ENCODE peak calls at places on chromosomes 2 and 18, in five cellular contexts. D, Z, B, E and J are unnamed samples.

GRCh38 chr2:220856486-220856885 is 715.6 kb downstream of the EPHA4 start:
- DNase-seq in D (no peak), Z (no peak), B (no peak), E (no peak), J (no peak)

GRCh38 chr2:38122344-38122743 is 46.4 kb upstream of the CYP1B1 start:
- DNase-seq in D (no peak), Z (no peak), B (no peak), E (peak), J (no peak)

GRCh38 chr2:48175254-48175653 is 269.0 kb upstream of the FBXO11 start:
- DNase-seq in D (no peak), Z (no peak), B (no peak), E (peak), J (peak)

GRCh38 chr2:2720351-2720750 is 389.3 kb upstream of the MYT1L start:
- DNase-seq in D (no peak), Z (no peak), B (no peak), E (no peak), J (no peak)

GRCh38 chr18:48979944-48980890 is 29.5 kb upstream of the SMAD7 start:
- DNase-seq in D (peak), Z (no peak), B (no peak), E (peak), J (no peak)

GRCh38 chr2:95268208-95269035 is 5.8 kb upstream of the PROM2 start:
- DNase-seq in D (no peak), Z (no peak), B (no peak), E (no peak), J (no peak)

GRCh38 chr2:53793261-53793660 is 6.4 kb downstream of the ERLEC1 start:
- DNase-seq in D (no peak), Z (no peak), B (no peak), E (no peak), J (peak)

GRCh38 chr2:41194235-41194634 is 742.3 kb upstream of the SLC8A1 start:
- DNase-seq in D (no peak), Z (no peak), B (no peak), E (peak), J (peak)

GRCh38 chr2:132448771-132449170 is 32.2 kb downstream of the GPR39 start:
- DNase-seq in D (peak), Z (no peak), B (no peak), E (peak), J (peak)

GRCh38 chr2:118705032-118705431 is 142.4 kb downstream of the EN1 start:
- DNase-seq in D (no peak), Z (no peak), B (no peak), E (peak), J (no peak)

GRCh38 chr2:157625311-157625710 is 3.4 kb downstream of the ACVR1C start:
- DNase-seq in D (no peak), Z (no peak), B (no peak), E (no peak), J (peak)

GRCh38 chr2:120596990-120597594 is 138.6 kb upstream of the GLI2 start:
- DNase-seq in D (no peak), Z (no peak), B (no peak), E (peak), J (peak)

GRCh38 chr2:8582850-8583399 is 98.9 kb upstream of the ID2 start:
- DNase-seq in D (no peak), Z (no peak), B (no peak), E (no peak), J (no peak)

GRCh38 chr2:159622966-159623365 is 6.6 kb upstream of the BAZ2B start:
- DNase-seq in D (no peak), Z (no peak), B (no peak), E (no peak), J (no peak)

GRCh38 chr18:12391487-12392136 is 14.6 kb upstream of the AFG3L2 start:
- DNase-seq in D (peak), Z (peak), B (peak), E (peak), J (peak)

GRCh38 chr2:128642316-128642715 is 323.6 kb upstream of the HS6ST1 start:
- DNase-seq in D (no peak), Z (no peak), B (no peak), E (no peak), J (no peak)

GRCh38 chr2:240624011-240624949 is 1.0 kb upstream of the GPR35 start:
- DNase-seq in D (no peak), Z (no peak), B (no peak), E (no peak), J (no peak)

GRCh38 chr2:74585406-74586182 is 31.1 kb downstream of the DOK1 start:
- DNase-seq in D (peak), Z (no peak), B (no peak), E (no peak), J (no peak)

GRCh38 chr2:118496870-118497611 is 350.4 kb downstream of the EN1 start:
- DNase-seq in D (no peak), Z (no peak), B (no peak), E (no peak), J (no peak)

GRCh38 chr2:28661589-28662001 is 90.0 kb upstream of the PPP1CB start:
- DNase-seq in D (no peak), Z (no peak), B (no peak), E (peak), J (peak)

GRCh38 chr2:233084488-233084887 is 24.3 kb downstream of the INPP5D start:
- DNase-seq in D (peak), Z (no peak), B (no peak), E (no peak), J (no peak)

GRCh38 chr2:119367472-119368099 is 809 bp downstream of the DBI start:
- DNase-seq in D (peak), Z (peak), B (peak), E (peak), J (peak)

GRCh38 chr18:12092398-12093229 is 1.0 kb upstream of the ANKRD62 start:
- DNase-seq in D (peak), Z (no peak), B (no peak), E (no peak), J (no peak)

GRCh38 chr2:183070942-183071844 is 7.4 kb upstream of the DUSP19 start:
- DNase-seq in D (no peak), Z (no peak), B (no peak), E (peak), J (peak)

GRCh38 chr2:172086349-172087190 is 1.3 kb downstream of the DLX1 start:
- DNase-seq in D (peak), Z (peak), B (no peak), E (no peak), J (no peak)

GRCh38 chr18:46497129-46497528 is 159.9 kb downstream of the LOXHD1 start:
- DNase-seq in D (peak), Z (peak), B (no peak), E (peak), J (no peak)

GRCh38 chr18:13439475-13439874 is 220.9 kb downstream of the LDLRAD4 start:
- DNase-seq in D (no peak), Z (no peak), B (no peak), E (no peak), J (no peak)

GRCh38 chr2:9497017-9497416 is 22.7 kb downstream of the IAH1 start:
- DNase-seq in D (no peak), Z (no peak), B (no peak), E (no peak), J (no peak)

GRCh38 chr18:79926306-79926705 is 25.1 kb downstream of the SLC66A2 start:
- DNase-seq in D (no peak), Z (no peak), B (no peak), E (no peak), J (no peak)

GRCh38 chr2:3631161-3631850 is 26.7 kb upstream of the ALLC start:
- DNase-seq in D (no peak), Z (no peak), B (no peak), E (no peak), J (no peak)

GRCh38 chr2:229045671-229046070 is 225.4 kb downstream of the PID1 start:
- DNase-seq in D (no peak), Z (no peak), B (no peak), E (no peak), J (no peak)

GRCh38 chr2:100192300-100192699 is 49.9 kb upstream of the AFF3 start:
- DNase-seq in D (no peak), Z (no peak), B (no peak), E (no peak), J (no peak)

GRCh38 chr2:114940785-114941458 is 498.5 kb downstream of the DPP10 start:
- DNase-seq in D (no peak), Z (no peak), B (no peak), E (no peak), J (no peak)